ENCODE peak calls at places on chromosomes 5 and 9, in four cellular contexts. F, M, L and S are unnamed samples.

GRCh38 chr5:33753704-33754103 is 138.1 kb downstream of the ADAMTS12 start:
- DNase-seq in L (no peak), M (no peak), F (no peak), S (no peak)

GRCh38 chr5:2929779-2930178 is 178.3 kb upstream of the IRX2 start:
- DNase-seq in M (no peak), F (no peak), L (no peak), S (no peak)

GRCh38 chr9:107172979-107173347 is 110.1 kb upstream of the RAD23B start:
- DNase-seq in L (no peak), F (no peak), M (no peak), S (no peak)

GRCh38 chr5:129460121-129460950 is at the start of gene ADAMTS19:
- DNase-seq in F (no peak), L (no peak), M (no peak), S (peak)

GRCh38 chr9:7394007-7394774 is 405.4 kb downstream of the DMAC1 start:
- DNase-seq in F (no peak), M (no peak), L (no peak), S (no peak)

GRCh38 chr9:131915181-131915580 is 164.5 kb downstream of the MED27 start:
- DNase-seq in M (no peak), F (no peak), L (peak), S (no peak)

GRCh38 chr5:6583049-6583880 is 49.6 kb downstream of the NSUN2 start:
- DNase-seq in M (no peak), L (no peak), F (no peak), S (peak)

GRCh38 chr9:124022201-124023121 is 10.9 kb downstream of the LHX2 start:
- DNase-seq in F (no peak), L (no peak), M (no peak), S (no peak)

GRCh38 chr5:43412151-43412550 is at the start of gene CCL28:
- DNase-seq in L (no peak), M (no peak), F (no peak), S (no peak)

GRCh38 chr5:78747703-78748359 is 99.3 kb upstream of the LHFPL2 start:
- DNase-seq in L (peak), F (no peak), M (no peak), S (peak)

GRCh38 chr5:29150840-29151239 is 2042.6 kb upstream of the CDH6 start:
- DNase-seq in L (no peak), F (no peak), M (peak), S (no peak)

GRCh38 chr9:135746565-135746964 is 44.6 kb downstream of the KCNT1 start:
- DNase-seq in F (no peak), L (no peak), M (no peak), S (no peak)

GRCh38 chr9:94140418-94140780 is 56.1 kb downstream of the PTPDC1 start:
- DNase-seq in F (no peak), M (no peak), L (no peak), S (no peak)
- H3K4me3 ChIP-seq in F (no peak), M (no peak), L (peak), S (no peak)

GRCh38 chr5:93922551-93922950 is 181.2 kb upstream of the POU5F2 start:
- DNase-seq in F (no peak), L (no peak), M (no peak), S (no peak)
- H3K4me3 ChIP-seq in F (no peak), L (no peak), M (no peak), S (no peak)

DNA sequence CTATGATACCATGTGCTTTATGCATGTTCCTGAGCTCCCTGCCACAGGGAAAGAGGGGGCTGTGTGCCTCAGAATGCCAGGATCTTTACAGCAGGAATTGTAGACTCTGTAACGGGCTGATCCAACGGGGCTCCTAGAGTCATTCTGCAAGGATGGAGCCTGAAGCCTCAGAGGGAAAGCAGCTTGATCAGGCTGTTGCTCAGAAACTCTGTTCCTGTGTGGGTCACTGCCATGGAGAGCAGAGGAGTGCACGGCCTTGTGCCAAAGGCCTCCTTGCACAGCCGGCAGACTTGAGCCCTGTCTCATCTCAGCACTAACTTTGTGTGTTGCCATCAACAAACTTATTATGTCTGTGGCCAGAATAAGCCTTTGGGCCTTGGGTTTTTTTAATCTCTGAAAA is 51.8 kb downstream of the AMBP start:
- DNase-seq in L (no peak), M (no peak), F (no peak), S (no peak)
- H3K4me3 ChIP-seq in L (no peak), M (no peak), F (no peak), S (no peak)

DNA sequence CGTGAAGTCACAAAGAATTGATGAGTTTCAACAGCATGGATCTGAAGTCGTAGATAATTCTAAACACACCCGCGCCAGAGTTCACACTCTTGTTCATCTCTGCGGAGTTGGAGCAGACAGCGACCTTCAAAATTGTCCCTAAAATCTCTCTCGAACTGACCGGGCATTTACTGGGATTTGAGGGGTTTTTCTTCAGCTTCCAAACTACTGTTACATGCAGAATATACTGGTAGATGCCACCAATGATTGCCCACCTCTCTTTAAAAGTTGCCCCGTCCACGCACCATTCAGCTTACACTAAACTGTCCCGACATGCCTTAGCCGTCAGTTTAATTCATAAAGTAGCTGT is 5.2 kb upstream of the ISL1 start:
- DNase-seq in L (no peak), F (no peak), M (no peak), S (no peak)
- H3K4me3 ChIP-seq in L (no peak), F (no peak), M (no peak), S (no peak)

GRCh38 chr9:33868430-33869000 is 51.6 kb downstream of the UBE2R2 start:
- DNase-seq in F (no peak), M (no peak), L (peak), S (peak)
- H3K4me3 ChIP-seq in F (no peak), M (no peak), L (peak), S (no peak)

DNA sequence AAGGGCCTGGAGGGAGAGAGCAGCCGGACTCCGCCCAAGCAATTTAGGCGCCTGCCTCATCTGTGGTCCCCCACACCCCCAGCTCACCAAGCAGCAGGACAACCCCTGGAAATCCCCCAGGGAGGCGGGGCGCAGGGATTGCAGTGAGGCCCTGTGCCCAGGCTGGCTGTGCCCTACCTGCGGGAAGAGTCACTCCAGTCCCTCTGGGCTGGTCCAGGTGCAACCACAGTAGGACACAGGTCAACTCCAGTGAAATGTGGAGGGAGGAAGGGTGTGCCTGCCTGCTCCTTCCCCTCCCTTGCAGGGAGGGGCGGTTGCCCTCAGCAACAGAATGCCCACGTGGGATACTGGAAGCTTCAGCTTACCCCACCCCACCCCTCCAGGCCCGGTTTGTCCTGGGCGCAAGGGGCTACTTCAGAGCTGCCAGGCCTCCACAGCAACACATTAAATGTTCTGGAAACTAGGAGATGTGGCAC is 22.7 kb downstream of the ABO start:
- DNase-seq in F (no peak), L (no peak), M (no peak), S (no peak)
- H3K4me3 ChIP-seq in F (no peak), L (no peak), M (no peak), S (no peak)